ENCODE peak calls at places on chromosomes 11 and 22, in seven cellular contexts. W is HCEC 1CT, I is hepatic stellate cell, N is naive B cell, X is neural crest cell, U is transverse colon, C is NCI-H1092. D is an unnamed sample.

GRCh38 chr11:71454470-71455113 is 1.6 kb downstream of the NADSYN1 start:
- DNase-seq in X (no peak), W (no peak), U (peak), N (no peak), C (no peak), I (no peak), D (no peak)

GRCh38 chr11:19935507-19935906 is 222.9 kb downstream of the NAV2 start:
- DNase-seq in I (peak), X (no peak), C (no peak), U (no peak), W (peak), N (no peak), D (no peak)

GRCh38 chr11:123822022-123822421 is 15.9 kb upstream of the OR6M1 start:
- DNase-seq in U (no peak), X (no peak), C (no peak), W (no peak), I (no peak), N (no peak), D (no peak)

GRCh38 chr11:13772223-13773046 is 104.0 kb downstream of the FAR1 start:
- DNase-seq in N (peak), U (no peak), W (peak), X (peak), C (peak), I (no peak), D (peak)

GRCh38 chr22:48169227-48169626 is 1406.8 kb downstream of the TBC1D22A start:
- DNase-seq in X (no peak), W (no peak), U (no peak), C (no peak), N (no peak), I (no peak), D (no peak)

GRCh38 chr11:132632641-132633124 is 899.6 kb downstream of the OPCML start:
- DNase-seq in C (no peak), N (no peak), U (no peak), W (peak), X (no peak), I (peak), D (peak)

GRCh38 chr11:73198677-73199076 is 19.4 kb upstream of the P2RY2 start:
- DNase-seq in I (no peak), U (peak), W (no peak), N (no peak), C (no peak), X (no peak), D (no peak)

GRCh38 chr11:27839226-27839913 is 139.1 kb upstream of the BDNF start:
- DNase-seq in U (no peak), W (peak), N (no peak), I (peak), X (no peak), C (no peak), D (no peak)

GRCh38 chr11:37774441-37774840 is 1176.4 kb upstream of the RAG2 start:
- DNase-seq in W (no peak), I (no peak), X (no peak), N (no peak), U (no peak), C (no peak), D (no peak)

GRCh38 chr11:67054851-67055523 is 1.7 kb upstream of the RHOD start:
- DNase-seq in U (peak), C (no peak), W (peak), N (no peak), I (peak), X (no peak), D (no peak)

GRCh38 chr11:94897330-94897768 is 76.0 kb downstream of the CWC15 start:
- DNase-seq in U (peak), X (peak), W (peak), N (peak), C (peak), I (no peak), D (peak)

GRCh38 chr22:38871360-38872171 is 450 bp downstream of the CBX6 start:
- DNase-seq in X (no peak), U (no peak), N (peak), C (no peak), I (peak), W (no peak), D (peak)

GRCh38 chr11:1814691-1815090 is 20.1 kb upstream of the SYT8 start:
- DNase-seq in X (no peak), U (no peak), W (no peak), I (no peak), C (no peak), N (no peak), D (no peak)

GRCh38 chr11:88174627-88175003 is 628 bp downstream of the RAB38 start:
- DNase-seq in X (peak), W (peak), C (peak), N (no peak), I (peak), U (peak), D (no peak)

GRCh38 chr11:116910847-116911246 is 73.4 kb upstream of the APOA1 start:
- DNase-seq in U (no peak), W (no peak), X (no peak), C (no peak), I (no peak), N (no peak), D (no peak)

GRCh38 chr11:74504100-74504691 is 10.7 kb upstream of the LIPT2 start:
- DNase-seq in I (no peak), C (no peak), X (no peak), N (no peak), U (no peak), W (no peak), D (no peak)

GRCh38 chr11:75350743-75351540 is 519 bp downstream of the ARRB1 start:
- DNase-seq in X (no peak), W (peak), C (no peak), U (peak), N (no peak), I (peak), D (peak)

GRCh38 chr11:76628408-76628947 is 42.1 kb downstream of the LRRC32 start:
- DNase-seq in I (no peak), U (no peak), W (no peak), X (no peak), C (no peak), N (peak), D (no peak)

GRCh38 chr11:12329797-12330196 is 47.6 kb upstream of the PARVA start:
- DNase-seq in W (no peak), X (no peak), I (no peak), C (peak), U (no peak), N (no peak), D (no peak)

GRCh38 chr11:121241300-121242176 is 51.0 kb upstream of the SC5D start:
- DNase-seq in W (no peak), I (no peak), X (no peak), C (no peak), U (no peak), N (no peak), D (no peak)

GRCh38 chr22:48796295-48797015 is 1031.2 kb downstream of the BRD1 start:
- DNase-seq in C (no peak), N (no peak), X (no peak), W (no peak), I (no peak), U (no peak), D (no peak)

GRCh38 chr22:45529966-45530575 is 27.4 kb downstream of the FBLN1 start:
- DNase-seq in N (no peak), W (no peak), C (no peak), I (no peak), U (no peak), X (no peak), D (no peak)

GRCh38 chr11:109264128-109264527 is 157.9 kb upstream of the C11orf87 start:
- DNase-seq in W (no peak), X (no peak), N (no peak), I (no peak), U (no peak), C (no peak), D (no peak)

GRCh38 chr11:34837246-34837856 is 78.8 kb downstream of the APIP start:
- DNase-seq in C (no peak), U (no peak), N (no peak), I (no peak), X (no peak), W (peak), D (no peak)

GRCh38 chr11:71185411-71185810 is 67.0 kb downstream of the SHANK2 start:
- DNase-seq in I (no peak), W (no peak), C (no peak), N (no peak), X (no peak), U (no peak), D (no peak)

GRCh38 chr11:1217151-1217550 is 5.7 kb upstream of the MUC5B start:
- DNase-seq in N (no peak), W (no peak), X (no peak), I (no peak), C (no peak), U (no peak), D (no peak)

GRCh38 chr11:69097263-69097662 is 48.5 kb downstream of the TPCN2 start:
- DNase-seq in X (no peak), I (no peak), W (no peak), C (no peak), U (no peak), N (no peak), D (no peak)

GRCh38 chr11:99739464-99740089 is 718.8 kb downstream of the CNTN5 start:
- DNase-seq in N (no peak), C (peak), I (peak), W (peak), X (peak), U (no peak), D (no peak)

GRCh38 chr11:118287006-118287405 is 17.5 kb upstream of the CD3E start:
- DNase-seq in X (no peak), C (no peak), I (no peak), N (no peak), U (no peak), W (peak), D (no peak)

GRCh38 chr11:63945482-63946163 is 6.8 kb downstream of the NAA40 start:
- DNase-seq in C (peak), W (peak), I (peak), U (peak), N (peak), X (peak), D (peak)

GRCh38 chr22:19598054-19598855 is 74.0 kb upstream of the CLDN5 start:
- DNase-seq in N (no peak), U (no peak), W (no peak), I (no peak), X (no peak), C (no peak), D (no peak)

GRCh38 chr22:42927966-42928365 is 70.9 kb upstream of the ARFGAP3 start:
- DNase-seq in U (no peak), C (no peak), I (no peak), X (no peak), W (no peak), N (no peak), D (no peak)

D was measured in cerebellar cortex.